ENCODE peak calls at places on chromosome 13, in six cellular contexts. One of them, this sample, is unnamed.

GRCh38 chr13:112875627-112876026 is 93.4 kb upstream of the MCF2L start:
- DNase-seq in activated T-cell treated with anti-CD3 and anti-CD28 coated beads for 1 hour: no peak
- DNase-seq in stromal cell of bone marrow: no peak
- DNase-seq in Caco-2: no peak
- DNase-seq in GM19239: no peak
- DNase-seq in renal cortical epithelial cell: no peak
- DNase-seq in this sample: no peak

GRCh38 chr13:30044932-30045331 is 194.5 kb upstream of the UBL3 start:
- DNase-seq in activated T-cell treated with anti-CD3 and anti-CD28 coated beads for 1 hour: no peak
- DNase-seq in stromal cell of bone marrow: no peak
- DNase-seq in Caco-2: no peak
- DNase-seq in GM19239: no peak
- DNase-seq in renal cortical epithelial cell: no peak
- DNase-seq in this sample: no peak

GRCh38 chr13:42574435-42575311 is 721 bp downstream of the TNFSF11 start:
- DNase-seq in activated T-cell treated with anti-CD3 and anti-CD28 coated beads for 1 hour: peak; percentile 22
- DNase-seq in stromal cell of bone marrow: no peak
- DNase-seq in Caco-2: no peak
- DNase-seq in GM19239: peak; percentile 67
- DNase-seq in renal cortical epithelial cell: no peak
- DNase-seq in this sample: no peak

GRCh38 chr13:110719036-110719710 is 5.7 kb downstream of the ING1 start:
- DNase-seq in activated T-cell treated with anti-CD3 and anti-CD28 coated beads for 1 hour: no peak
- DNase-seq in stromal cell of bone marrow: no peak
- DNase-seq in Caco-2: no peak
- DNase-seq in GM19239: no peak
- DNase-seq in renal cortical epithelial cell: no peak
- DNase-seq in this sample: no peak

GRCh38 chr13:107842562-107843180 is 372.7 kb downstream of the LIG4 start:
- DNase-seq in activated T-cell treated with anti-CD3 and anti-CD28 coated beads for 1 hour: no peak
- DNase-seq in stromal cell of bone marrow: no peak
- DNase-seq in Caco-2: no peak
- DNase-seq in GM19239: no peak
- DNase-seq in renal cortical epithelial cell: peak; percentile 83
- DNase-seq in this sample: no peak

GRCh38 chr13:39565036-39565949 is 37.7 kb downstream of the LHFPL6 start:
- DNase-seq in activated T-cell treated with anti-CD3 and anti-CD28 coated beads for 1 hour: no peak
- DNase-seq in stromal cell of bone marrow: peak; percentile 54
- DNase-seq in Caco-2: peak; percentile 72
- DNase-seq in GM19239: no peak
- DNase-seq in renal cortical epithelial cell: peak; percentile 97
- DNase-seq in this sample: no peak

GRCh38 chr13:48626077-48626449 is 27.7 kb upstream of the CYSLTR2 start:
- DNase-seq in activated T-cell treated with anti-CD3 and anti-CD28 coated beads for 1 hour: no peak
- DNase-seq in stromal cell of bone marrow: no peak
- DNase-seq in Caco-2: peak; percentile 78
- DNase-seq in GM19239: no peak
- DNase-seq in renal cortical epithelial cell: peak; percentile 96
- DNase-seq in this sample: no peak

GRCh38 chr13:39942901-39943273 is 287.4 kb downstream of the COG6 start:
- DNase-seq in activated T-cell treated with anti-CD3 and anti-CD28 coated beads for 1 hour: peak; percentile 64
- DNase-seq in stromal cell of bone marrow: peak; percentile 81
- DNase-seq in Caco-2: peak; percentile 86
- DNase-seq in GM19239: peak; percentile 50
- DNase-seq in renal cortical epithelial cell: peak; percentile 64
- DNase-seq in this sample: no peak

GRCh38 chr13:27401210-27401609 is 23.2 kb upstream of the GTF3A start:
- DNase-seq in activated T-cell treated with anti-CD3 and anti-CD28 coated beads for 1 hour: no peak
- DNase-seq in stromal cell of bone marrow: no peak
- DNase-seq in Caco-2: no peak
- DNase-seq in GM19239: no peak
- DNase-seq in renal cortical epithelial cell: peak; percentile 8
- DNase-seq in this sample: no peak

GRCh38 chr13:100944791-100945345 is 270.3 kb upstream of the TMTC4 start:
- DNase-seq in activated T-cell treated with anti-CD3 and anti-CD28 coated beads for 1 hour: no peak
- DNase-seq in stromal cell of bone marrow: no peak
- DNase-seq in Caco-2: no peak
- DNase-seq in GM19239: no peak
- DNase-seq in renal cortical epithelial cell: no peak
- DNase-seq in this sample: no peak

GRCh38 chr13:39773833-39774232 is 118.4 kb downstream of the COG6 start:
- DNase-seq in activated T-cell treated with anti-CD3 and anti-CD28 coated beads for 1 hour: no peak
- DNase-seq in stromal cell of bone marrow: peak; percentile 32
- DNase-seq in Caco-2: no peak
- DNase-seq in GM19239: no peak
- DNase-seq in renal cortical epithelial cell: no peak
- DNase-seq in this sample: no peak

GRCh38 chr13:50320297-50320862 is 305.1 kb downstream of the KCNRG start:
- DNase-seq in activated T-cell treated with anti-CD3 and anti-CD28 coated beads for 1 hour: no peak
- DNase-seq in stromal cell of bone marrow: no peak
- DNase-seq in Caco-2: peak; percentile 40
- DNase-seq in GM19239: no peak
- DNase-seq in renal cortical epithelial cell: peak; percentile 87
- DNase-seq in this sample: no peak

GRCh38 chr13:45658586-45659235 is 43.2 kb upstream of the ERICH6B start:
- DNase-seq in activated T-cell treated with anti-CD3 and anti-CD28 coated beads for 1 hour: no peak
- DNase-seq in stromal cell of bone marrow: peak; percentile 91
- DNase-seq in Caco-2: no peak
- DNase-seq in GM19239: no peak
- DNase-seq in renal cortical epithelial cell: no peak
- DNase-seq in this sample: no peak

GRCh38 chr13:55155046-55155445 is 1985.7 kb upstream of the PRR20A start:
- DNase-seq in activated T-cell treated with anti-CD3 and anti-CD28 coated beads for 1 hour: no peak
- DNase-seq in stromal cell of bone marrow: no peak
- DNase-seq in Caco-2: no peak
- DNase-seq in GM19239: no peak
- DNase-seq in renal cortical epithelial cell: no peak
- DNase-seq in this sample: no peak

This sample was measured in DMS79.